ENCODE peak calls at places on chromosomes 4 and X, in six cellular contexts. One of them, this sample, is unnamed.

GRCh38 chrX:9745417-9746115 is 20.1 kb downstream of the GPR143 start:
- DNase-seq in ovary: no peak
- DNase-seq in body of pancreas: no peak
- DNase-seq in NCI-H1417: no peak
- DNase-seq in A172: peak
- DNase-seq in activated naive CD8-positive, alpha-beta T cell treated with anti-CD3 and anti-CD28 coated beads, Interleukin-2, amount 50 U/mL, for 24 hours: no peak
- DNase-seq in this sample: no peak

GRCh38 chrX:81377329-81377728 is 175.4 kb downstream of the SH3BGRL start:
- DNase-seq in ovary: no peak
- DNase-seq in body of pancreas: no peak
- DNase-seq in NCI-H1417: no peak
- DNase-seq in A172: no peak
- DNase-seq in activated naive CD8-positive, alpha-beta T cell treated with anti-CD3 and anti-CD28 coated beads, Interleukin-2, amount 50 U/mL, for 24 hours: no peak
- DNase-seq in this sample: no peak

GRCh38 chr4:140309124-140309870 is 64.1 kb upstream of the SCOC start:
- DNase-seq in ovary: no peak
- DNase-seq in body of pancreas: no peak
- DNase-seq in NCI-H1417: no peak
- DNase-seq in A172: no peak
- DNase-seq in activated naive CD8-positive, alpha-beta T cell treated with anti-CD3 and anti-CD28 coated beads, Interleukin-2, amount 50 U/mL, for 24 hours: peak
- DNase-seq in this sample: no peak

GRCh38 chr4:140756292-140757219 is at the start of gene TBC1D9:
- DNase-seq in ovary: peak
- DNase-seq in body of pancreas: peak
- DNase-seq in NCI-H1417: peak
- DNase-seq in A172: peak
- DNase-seq in activated naive CD8-positive, alpha-beta T cell treated with anti-CD3 and anti-CD28 coated beads, Interleukin-2, amount 50 U/mL, for 24 hours: peak
- DNase-seq in this sample: peak

GRCh38 chrX:106698693-106699092 is 27.8 kb upstream of the RNF128 start:
- DNase-seq in ovary: no peak
- DNase-seq in body of pancreas: no peak
- DNase-seq in NCI-H1417: no peak
- DNase-seq in A172: peak
- DNase-seq in activated naive CD8-positive, alpha-beta T cell treated with anti-CD3 and anti-CD28 coated beads, Interleukin-2, amount 50 U/mL, for 24 hours: no peak
- DNase-seq in this sample: no peak

GRCh38 chr4:171794528-171794927 is 18.7 kb upstream of the GALNTL6 start:
- DNase-seq in ovary: no peak
- DNase-seq in body of pancreas: no peak
- DNase-seq in NCI-H1417: no peak
- DNase-seq in A172: no peak
- DNase-seq in activated naive CD8-positive, alpha-beta T cell treated with anti-CD3 and anti-CD28 coated beads, Interleukin-2, amount 50 U/mL, for 24 hours: no peak
- DNase-seq in this sample: no peak

GRCh38 chr4:133146574-133147198 is 2.4 kb upstream of the PCDH10 start:
- DNase-seq in ovary: no peak
- DNase-seq in body of pancreas: peak
- DNase-seq in NCI-H1417: no peak
- DNase-seq in A172: peak
- DNase-seq in activated naive CD8-positive, alpha-beta T cell treated with anti-CD3 and anti-CD28 coated beads, Interleukin-2, amount 50 U/mL, for 24 hours: peak
- DNase-seq in this sample: peak

GRCh38 chrX:45614853-45615252 is 414.2 kb upstream of the DIPK2B start:
- DNase-seq in ovary: no peak
- DNase-seq in body of pancreas: no peak
- DNase-seq in NCI-H1417: no peak
- DNase-seq in A172: peak
- DNase-seq in activated naive CD8-positive, alpha-beta T cell treated with anti-CD3 and anti-CD28 coated beads, Interleukin-2, amount 50 U/mL, for 24 hours: no peak
- DNase-seq in this sample: no peak

GRCh38 chrX:115233497-115234219 is at the start of gene LRCH2:
- DNase-seq in ovary: peak
- DNase-seq in body of pancreas: peak
- DNase-seq in NCI-H1417: peak
- DNase-seq in A172: no peak
- DNase-seq in activated naive CD8-positive, alpha-beta T cell treated with anti-CD3 and anti-CD28 coated beads, Interleukin-2, amount 50 U/mL, for 24 hours: no peak
- DNase-seq in this sample: peak

GRCh38 chrX:3451566-3451965 is 105.1 kb upstream of the MXRA5 start:
- DNase-seq in ovary: no peak
- DNase-seq in body of pancreas: no peak
- DNase-seq in NCI-H1417: no peak
- DNase-seq in A172: no peak
- DNase-seq in activated naive CD8-positive, alpha-beta T cell treated with anti-CD3 and anti-CD28 coated beads, Interleukin-2, amount 50 U/mL, for 24 hours: no peak
- DNase-seq in this sample: no peak

GRCh38 chrX:130228871-130229270 is 39.8 kb downstream of the ZNF280C start:
- DNase-seq in ovary: no peak
- DNase-seq in body of pancreas: no peak
- DNase-seq in NCI-H1417: no peak
- DNase-seq in A172: no peak
- DNase-seq in activated naive CD8-positive, alpha-beta T cell treated with anti-CD3 and anti-CD28 coated beads, Interleukin-2, amount 50 U/mL, for 24 hours: no peak
- DNase-seq in this sample: no peak

This sample was measured in thyroid gland.